ENCODE peak calls at places on chromosomes 1 and 21, in eight cellular contexts. P is Jurkat, Clone E6-1; J is GM04503; A is NCI-H1048; F is NCI-H748 treated with DMSO at 0.1 percent for 48 hours; K is tibial artery; N is brain microvascular endothelial cell; Y is ascending aorta. U is an unnamed sample.

GRCh38 chr21:33968082-33968997 is 52.7 kb upstream of the ATP5PO start:
- DNase-seq in P (no peak), J (peak), A (no peak), F (no peak), K (no peak), N (peak), Y (peak), U (peak)

GRCh38 chr1:30732277-30732996 is 9.1 kb upstream of the MATN1 start:
- DNase-seq in P (no peak), J (no peak), A (no peak), F (no peak), K (no peak), N (no peak), Y (no peak), U (peak)

GRCh38 chr1:48228156-48228555 is 5.6 kb downstream of the SLC5A9 start:
- DNase-seq in P (no peak), J (no peak), A (no peak), F (no peak), K (no peak), N (no peak), Y (no peak), U (no peak)

GRCh38 chr1:153122831-153123421 is 9.6 kb upstream of the SPRR2F start:
- DNase-seq in P (no peak), J (no peak), A (no peak), F (peak), K (no peak), N (no peak), Y (no peak), U (no peak)

GRCh38 chr1:10633416-10633815 is 158.7 kb downstream of the PEX14 start:
- DNase-seq in P (no peak), J (no peak), A (no peak), F (no peak), K (no peak), N (no peak), Y (no peak), U (no peak)

GRCh38 chr1:172671591-172671990 is 12.7 kb downstream of the FASLG start:
- DNase-seq in P (no peak), J (peak), A (no peak), F (no peak), K (no peak), N (no peak), Y (no peak), U (no peak)

GRCh38 chr1:34396042-34396441 is 219.3 kb downstream of the C1orf94 start:
- DNase-seq in P (no peak), J (no peak), A (no peak), F (no peak), K (no peak), N (no peak), Y (no peak), U (no peak)

GRCh38 chr1:68324316-68324715 is 92.0 kb upstream of the WLS start:
- DNase-seq in P (no peak), J (no peak), A (no peak), F (no peak), K (no peak), N (no peak), Y (no peak), U (no peak)

GRCh38 chr1:175384546-175384945 is 192.0 kb upstream of the KIAA0040 start:
- DNase-seq in P (no peak), J (no peak), A (no peak), F (no peak), K (no peak), N (no peak), Y (no peak), U (no peak)

GRCh38 chr1:155170101-155170785 is 2.9 kb downstream of the KRTCAP2 start:
- DNase-seq in P (no peak), J (no peak), A (no peak), F (no peak), K (peak), N (no peak), Y (no peak), U (no peak)

GRCh38 chr1:182965096-182965495 is 12.1 kb upstream of the SHCBP1L start:
- DNase-seq in P (no peak), J (no peak), A (no peak), F (no peak), K (no peak), N (no peak), Y (no peak), U (no peak)

GRCh38 chr21:45699251-45699942 is 55.9 kb downstream of the PCBP3 start:
- DNase-seq in P (peak), J (no peak), A (no peak), F (no peak), K (no peak), N (no peak), Y (no peak), U (no peak)

GRCh38 chr1:227318852-227319607 is 738 bp upstream of the CDC42BPA start:
- DNase-seq in P (no peak), J (no peak), A (peak), F (peak), K (peak), N (peak), Y (peak), U (peak)

GRCh38 chr1:29341936-29342335 is 105.6 kb downstream of the PTPRU start:
- DNase-seq in P (no peak), J (no peak), A (no peak), F (no peak), K (peak), N (peak), Y (no peak), U (no peak)

GRCh38 chr1:66275601-66276023 is 258.3 kb upstream of the SGIP1 start:
- DNase-seq in P (no peak), J (no peak), A (no peak), F (no peak), K (no peak), N (no peak), Y (peak), U (no peak)

GRCh38 chr1:40394456-40395172 is 21.1 kb downstream of the SMAP2 start:
- DNase-seq in P (no peak), J (no peak), A (no peak), F (no peak), K (no peak), N (peak), Y (no peak), U (no peak)

GRCh38 chr1:61875198-61875597 is 132.9 kb downstream of the PATJ start:
- DNase-seq in P (no peak), J (no peak), A (no peak), F (no peak), K (no peak), N (no peak), Y (no peak), U (no peak)

GRCh38 chr1:90768098-90768497 is 51.0 kb upstream of the BARHL2 start:
- DNase-seq in P (no peak), J (no peak), A (no peak), F (no peak), K (no peak), N (no peak), Y (no peak), U (no peak)

GRCh38 chr1:184035719-184036516 is 1.6 kb downstream of the COLGALT2 start:
- DNase-seq in P (no peak), J (no peak), A (no peak), F (no peak), K (no peak), N (no peak), Y (no peak), U (peak)

GRCh38 chr1:12450831-12451559 is 167.0 kb downstream of the DHRS3 start:
- DNase-seq in P (no peak), J (no peak), A (no peak), F (no peak), K (no peak), N (no peak), Y (no peak), U (no peak)

GRCh38 chr1:6167391-6168303 is 12.5 kb downstream of the CHD5 start:
- DNase-seq in P (no peak), J (no peak), A (no peak), F (no peak), K (no peak), N (no peak), Y (no peak), U (no peak)

GRCh38 chr1:218382261-218382660 is 37.1 kb downstream of the TGFB2 start:
- DNase-seq in P (no peak), J (no peak), A (no peak), F (no peak), K (no peak), N (no peak), Y (no peak), U (no peak)

GRCh38 chr1:211517006-211517405 is 25.0 kb upstream of the RD3 start:
- DNase-seq in P (peak), J (no peak), A (no peak), F (no peak), K (no peak), N (no peak), Y (no peak), U (no peak)

GRCh38 chr21:21137986-21138385 is 139.8 kb downstream of the NCAM2 start:
- DNase-seq in P (no peak), J (no peak), A (no peak), F (no peak), K (no peak), N (peak), Y (no peak), U (no peak)